ENCODE peak calls at places on chromosomes 4 and X, in ten cellular contexts. O is OCI-LY7, K is AG10803, E is coronary artery, Y is nephron progenitor cell, A is HFF-Myc, L is transverse colon, C is ascending aorta, U is AG09309, N is right atrium auricular region. Q is an unnamed sample.

GRCh38 chrX:41377624-41378023 is 43.7 kb downstream of the DDX3X start:
- DNase-seq in O (no peak), K (no peak), E (no peak), Y (no peak), A (no peak), L (no peak), C (no peak), U (no peak), N (no peak), Q (no peak)

GRCh38 chr4:8135666-8136065 is 22.9 kb downstream of the ABLIM2 start:
- DNase-seq in O (no peak), K (no peak), E (no peak), Y (no peak), A (no peak), L (no peak), C (no peak), U (no peak), N (no peak), Q (no peak)

GRCh38 chrX:96715412-96715940 is 30.8 kb downstream of the DIAPH2 start:
- DNase-seq in O (no peak), K (no peak), E (no peak), Y (no peak), A (no peak), L (no peak), C (no peak), U (peak; percentile 11), N (no peak), Q (no peak)

GRCh38 chr4:90904018-90904417 is 776.8 kb downstream of the CCSER1 start:
- DNase-seq in O (no peak), K (no peak), E (no peak), Y (no peak), A (no peak), L (no peak), C (no peak), U (no peak), N (no peak), Q (no peak)

GRCh38 chrX:106931831-106932491 is 11.8 kb downstream of the CLDN2 start:
- DNase-seq in O (no peak), K (no peak), E (no peak), Y (no peak), A (no peak), L (no peak), C (no peak), U (no peak), N (no peak), Q (no peak)

GRCh38 chr4:3531306-3531886 is 826 bp downstream of the LRPAP1 start:
- DNase-seq in O (peak; percentile 25), K (peak; percentile 4), E (no peak), Y (no peak), A (no peak), L (no peak), C (no peak), U (no peak), N (no peak), Q (no peak)

GRCh38 chr4:72295966-72296557 is 264.3 kb downstream of the NPFFR2 start:
- DNase-seq in O (peak; percentile 11), K (peak; percentile 69), E (no peak), Y (peak; percentile 5), A (peak; percentile 50), L (no peak), C (no peak), U (no peak), N (no peak), Q (peak; percentile 20)

GRCh38 chr4:128155231-128155855 is 94.2 kb downstream of the LARP1B start:
- DNase-seq in O (no peak), K (no peak), E (no peak), Y (no peak), A (no peak), L (no peak), C (no peak), U (no peak), N (no peak), Q (no peak)

GRCh38 chr4:173505924-173506779 is 23.9 kb downstream of the HAND2 start:
- DNase-seq in O (peak; percentile 34), K (peak; percentile 50), E (no peak), Y (peak; percentile 57), A (no peak), L (peak; percentile 63), C (no peak), U (no peak), N (peak; percentile 83), Q (no peak)

GRCh38 chr4:184792334-184792733 is 33.4 kb downstream of the ACSL1 start:
- DNase-seq in O (no peak), K (no peak), E (no peak), Y (no peak), A (no peak), L (no peak), C (no peak), U (no peak), N (no peak), Q (no peak)

GRCh38 chr4:16569790-16570189 is 328.7 kb downstream of the LDB2 start:
- DNase-seq in O (no peak), K (no peak), E (no peak), Y (no peak), A (no peak), L (no peak), C (no peak), U (no peak), N (no peak), Q (no peak)

GRCh38 chr4:71992571-71992970 is 39.2 kb upstream of the NPFFR2 start:
- DNase-seq in O (no peak), K (peak; percentile 21), E (no peak), Y (no peak), A (no peak), L (no peak), C (no peak), U (no peak), N (no peak), Q (no peak)

GRCh38 chrX:130024127-130024526 is 41.7 kb downstream of the BCORL1 start:
- DNase-seq in O (peak; percentile 91), K (peak; percentile 64), E (peak; percentile 78), Y (peak; percentile 81), A (peak; percentile 6), L (peak; percentile 84), C (peak; percentile 57), U (no peak), N (peak; percentile 77), Q (peak; percentile 20)

GRCh38 chr4:186068581-186069402 is at the start of gene TLR3:
- DNase-seq in O (peak; percentile 28), K (peak; percentile 17), E (no peak), Y (no peak), A (no peak), L (no peak), C (no peak), U (no peak), N (no peak), Q (no peak)

GRCh38 chr4:7627251-7628250 is 192.8 kb upstream of the PSAPL1 start:
- DNase-seq in O (no peak), K (no peak), E (no peak), Y (no peak), A (no peak), L (no peak), C (no peak), U (no peak), N (no peak), Q (no peak)

GRCh38 chr4:28179126-28179525 is 1318.5 kb downstream of the STIM2 start:
- DNase-seq in O (no peak), K (no peak), E (no peak), Y (no peak), A (no peak), L (no peak), C (no peak), U (no peak), N (no peak), Q (no peak)

GRCh38 chr4:3791910-3792542 is 25.8 kb downstream of the ADRA2C start:
- DNase-seq in O (peak; percentile 20), K (no peak), E (no peak), Y (peak; percentile 98), A (no peak), L (peak; percentile 40), C (no peak), U (no peak), N (no peak), Q (no peak)

GRCh38 chr4:176792348-176793059 is at the start of gene VEGFC:
- DNase-seq in O (no peak), K (peak; percentile 85), E (peak; percentile 74), Y (peak; percentile 80), A (no peak), L (peak; percentile 24), C (no peak), U (no peak), N (no peak), Q (peak; percentile 61)
- TF ChIP-seq CTCF in O (no peak), K (peak; percentile 10), E (no peak), Y (no peak), A (no peak), L (no peak), C (no peak), U (no peak), N (peak; percentile 36), Q (peak; percentile 1)

GRCh38 chr4:47485047-47485692 is at the start of gene ATP10D:
- DNase-seq in O (peak; percentile 88), K (peak; percentile 92), E (peak; percentile 97), Y (peak; percentile 96), A (peak; percentile 52), L (peak; percentile 97), C (peak; percentile 86), U (peak; percentile 56), N (peak; percentile 94), Q (peak; percentile 78)
- TF ChIP-seq CTCF in O (no peak), K (peak; percentile 19), E (no peak), Y (no peak), A (no peak), L (no peak), C (no peak), U (peak; percentile 23), N (peak; percentile 33), Q (peak; percentile 7)

DNA sequence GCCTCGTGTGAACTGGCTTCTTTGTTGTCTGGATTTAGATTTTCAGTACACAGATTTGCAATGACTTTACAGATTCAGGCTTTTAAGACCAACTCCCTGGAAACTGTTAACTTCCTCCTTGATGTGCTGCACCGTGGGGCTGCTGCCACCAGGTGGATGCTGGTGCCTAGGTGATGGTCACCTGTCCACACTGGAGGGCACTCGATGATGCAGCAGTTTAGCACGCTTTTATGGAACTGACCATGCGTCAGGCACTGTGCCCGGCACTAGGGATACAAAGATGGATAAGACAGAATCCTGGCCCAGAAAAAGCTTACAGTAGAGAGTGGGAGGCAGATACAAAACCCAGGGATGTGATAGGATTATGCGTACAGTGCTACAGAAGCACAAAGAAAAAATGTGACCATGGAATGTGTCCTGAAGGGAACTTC is 180.7 kb downstream of the CEP135 start:
- DNase-seq in O (peak; percentile 27), K (no peak), E (no peak), Y (no peak), A (no peak), L (peak; percentile 77), C (no peak), U (no peak), N (no peak), Q (no peak)
- TF ChIP-seq CTCF in O (peak; percentile 69), K (no peak), E (no peak), Y (peak; percentile 7), A (peak; percentile 29), L (peak; percentile 65), C (no peak), U (no peak), N (no peak), Q (no peak)

DNA sequence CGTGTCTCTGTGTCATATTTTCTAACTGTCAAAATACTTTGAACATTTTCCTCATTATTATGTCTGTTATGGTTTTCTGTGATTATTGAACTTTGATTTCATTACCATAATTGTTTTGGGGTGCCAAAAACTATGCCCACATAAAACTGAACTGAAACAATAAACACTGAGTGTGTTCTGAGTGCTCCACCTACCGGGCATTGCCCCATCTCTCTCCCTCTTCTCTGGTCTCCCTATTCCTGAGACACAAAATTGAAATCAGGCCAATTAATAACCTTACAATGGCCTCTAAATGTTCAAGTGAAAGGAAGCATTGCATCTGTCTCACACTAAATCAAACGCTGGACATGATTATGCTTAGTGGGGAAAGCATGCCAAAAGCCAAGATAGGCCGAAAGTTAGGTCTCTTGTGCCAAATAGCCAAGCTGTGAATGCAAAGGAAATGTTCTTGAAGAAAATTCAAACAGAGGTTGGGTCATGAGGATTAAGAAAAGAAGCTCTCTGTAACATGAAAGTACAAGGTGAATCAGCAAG is 972.3 kb downstream of the PCDH7 start:
- DNase-seq in O (no peak), K (no peak), E (no peak), Y (no peak), A (no peak), L (no peak), C (no peak), U (no peak), N (no peak), Q (no peak)
- TF ChIP-seq CTCF in O (peak; percentile 33), K (no peak), E (no peak), Y (no peak), A (no peak), L (no peak), C (peak; percentile 5), U (peak; percentile 33), N (no peak), Q (peak; percentile 15)